ENCODE peak calls at places on chromosomes 4 and X, in five cellular contexts. One of them, this sample, is unnamed.
A peak's percentile ranks its signal among the peaks of the same experiment; 100 is the strongest.

GRCh38 chr4:53313510-53313909 is 52.4 kb downstream of the SCFD2 start:
- DNase-seq in activated CD4-positive, alpha-beta T cell treated with anti-CD3 and anti-CD28 coated beads, Interleukin-2, amount 50 U/mL, for 48 hours: no peak
- DNase-seq in endothelial cell: peak; percentile 5
- DNase-seq in putamen: peak; percentile 13
- DNase-seq in NT2/D1: peak; percentile 2
- DNase-seq in this sample: peak; percentile 37

GRCh38 chr4:17189322-17189721 is 290.9 kb upstream of the LDB2 start:
- DNase-seq in activated CD4-positive, alpha-beta T cell treated with anti-CD3 and anti-CD28 coated beads, Interleukin-2, amount 50 U/mL, for 48 hours: no peak
- DNase-seq in endothelial cell: no peak
- DNase-seq in putamen: no peak
- DNase-seq in NT2/D1: no peak
- DNase-seq in this sample: no peak

GRCh38 chr4:98466868-98467599 is 191.4 kb downstream of the TSPAN5 start:
- DNase-seq in activated CD4-positive, alpha-beta T cell treated with anti-CD3 and anti-CD28 coated beads, Interleukin-2, amount 50 U/mL, for 48 hours: no peak
- DNase-seq in endothelial cell: no peak
- DNase-seq in putamen: no peak
- DNase-seq in NT2/D1: no peak
- DNase-seq in this sample: no peak

GRCh38 chr4:98938386-98938785 is 9.5 kb upstream of the EIF4E start:
- DNase-seq in activated CD4-positive, alpha-beta T cell treated with anti-CD3 and anti-CD28 coated beads, Interleukin-2, amount 50 U/mL, for 48 hours: no peak
- DNase-seq in endothelial cell: no peak
- DNase-seq in putamen: no peak
- DNase-seq in NT2/D1: no peak
- DNase-seq in this sample: no peak

GRCh38 chrX:148459343-148459742 is 41.1 kb upstream of the AFF2 start:
- DNase-seq in activated CD4-positive, alpha-beta T cell treated with anti-CD3 and anti-CD28 coated beads, Interleukin-2, amount 50 U/mL, for 48 hours: no peak
- DNase-seq in endothelial cell: no peak
- DNase-seq in putamen: no peak
- DNase-seq in NT2/D1: no peak
- DNase-seq in this sample: no peak

GRCh38 chr4:31043382-31044062 is 323.4 kb downstream of the PCDH7 start:
- DNase-seq in activated CD4-positive, alpha-beta T cell treated with anti-CD3 and anti-CD28 coated beads, Interleukin-2, amount 50 U/mL, for 48 hours: no peak
- DNase-seq in endothelial cell: no peak
- DNase-seq in putamen: no peak
- DNase-seq in NT2/D1: peak; percentile 30
- DNase-seq in this sample: no peak

GRCh38 chrX:23373129-23373804 is 38.6 kb downstream of the PTCHD1 start:
- DNase-seq in activated CD4-positive, alpha-beta T cell treated with anti-CD3 and anti-CD28 coated beads, Interleukin-2, amount 50 U/mL, for 48 hours: no peak
- DNase-seq in endothelial cell: no peak
- DNase-seq in putamen: peak; percentile 45
- DNase-seq in NT2/D1: no peak
- DNase-seq in this sample: no peak

GRCh38 chrX:41692162-41692749 is 3.5 kb downstream of the GPR34 start:
- DNase-seq in activated CD4-positive, alpha-beta T cell treated with anti-CD3 and anti-CD28 coated beads, Interleukin-2, amount 50 U/mL, for 48 hours: no peak
- DNase-seq in endothelial cell: no peak
- DNase-seq in putamen: no peak
- DNase-seq in NT2/D1: no peak
- DNase-seq in this sample: no peak

GRCh38 chr4:20281453-20281852 is 29.7 kb downstream of the SLIT2 start:
- DNase-seq in activated CD4-positive, alpha-beta T cell treated with anti-CD3 and anti-CD28 coated beads, Interleukin-2, amount 50 U/mL, for 48 hours: no peak
- DNase-seq in endothelial cell: no peak
- DNase-seq in putamen: no peak
- DNase-seq in NT2/D1: peak; percentile 6
- DNase-seq in this sample: no peak

GRCh38 chr4:106208481-106209460 is 107.2 kb downstream of the TBCK start:
- DNase-seq in activated CD4-positive, alpha-beta T cell treated with anti-CD3 and anti-CD28 coated beads, Interleukin-2, amount 50 U/mL, for 48 hours: no peak
- DNase-seq in endothelial cell: no peak
- DNase-seq in putamen: no peak
- DNase-seq in NT2/D1: no peak
- DNase-seq in this sample: no peak

GRCh38 chr4:153142700-153143438 is 61.4 kb upstream of the TRIM2 start:
- DNase-seq in activated CD4-positive, alpha-beta T cell treated with anti-CD3 and anti-CD28 coated beads, Interleukin-2, amount 50 U/mL, for 48 hours: peak; percentile 65
- DNase-seq in endothelial cell: peak; percentile 65
- DNase-seq in putamen: peak; percentile 86
- DNase-seq in NT2/D1: no peak
- DNase-seq in this sample: peak; percentile 79

GRCh38 chr4:20538922-20539321 is 161.3 kb upstream of the PACRGL start:
- DNase-seq in activated CD4-positive, alpha-beta T cell treated with anti-CD3 and anti-CD28 coated beads, Interleukin-2, amount 50 U/mL, for 48 hours: no peak
- DNase-seq in endothelial cell: no peak
- DNase-seq in putamen: no peak
- DNase-seq in NT2/D1: no peak
- DNase-seq in this sample: no peak

GRCh38 chrX:133638285-133638684 is 223.0 kb upstream of the GPC4 start:
- DNase-seq in activated CD4-positive, alpha-beta T cell treated with anti-CD3 and anti-CD28 coated beads, Interleukin-2, amount 50 U/mL, for 48 hours: no peak
- DNase-seq in endothelial cell: no peak
- DNase-seq in putamen: no peak
- DNase-seq in NT2/D1: no peak
- DNase-seq in this sample: no peak

GRCh38 chr4:3365326-3365725 is 72.5 kb downstream of the RGS12 start:
- DNase-seq in activated CD4-positive, alpha-beta T cell treated with anti-CD3 and anti-CD28 coated beads, Interleukin-2, amount 50 U/mL, for 48 hours: no peak
- DNase-seq in endothelial cell: no peak
- DNase-seq in putamen: no peak
- DNase-seq in NT2/D1: no peak
- DNase-seq in this sample: no peak

GRCh38 chr4:175419120-175419774 is 392.8 kb downstream of the GPM6A start:
- DNase-seq in activated CD4-positive, alpha-beta T cell treated with anti-CD3 and anti-CD28 coated beads, Interleukin-2, amount 50 U/mL, for 48 hours: no peak
- DNase-seq in endothelial cell: no peak
- DNase-seq in putamen: no peak
- DNase-seq in NT2/D1: no peak
- DNase-seq in this sample: no peak

GRCh38 chr4:139857021-139857420 is 191.4 kb downstream of the MGST2 start:
- DNase-seq in activated CD4-positive, alpha-beta T cell treated with anti-CD3 and anti-CD28 coated beads, Interleukin-2, amount 50 U/mL, for 48 hours: no peak
- DNase-seq in endothelial cell: no peak
- DNase-seq in putamen: no peak
- DNase-seq in NT2/D1: no peak
- DNase-seq in this sample: no peak

GRCh38 chrX:80021611-80022010 is 7.1 kb downstream of the TBX22 start:
- DNase-seq in activated CD4-positive, alpha-beta T cell treated with anti-CD3 and anti-CD28 coated beads, Interleukin-2, amount 50 U/mL, for 48 hours: no peak
- DNase-seq in endothelial cell: no peak
- DNase-seq in putamen: no peak
- DNase-seq in NT2/D1: no peak
- DNase-seq in this sample: no peak

GRCh38 chrX:56761167-56761566 is 32.1 kb downstream of the NBDY start:
- DNase-seq in activated CD4-positive, alpha-beta T cell treated with anti-CD3 and anti-CD28 coated beads, Interleukin-2, amount 50 U/mL, for 48 hours: no peak
- DNase-seq in endothelial cell: no peak
- DNase-seq in putamen: no peak
- DNase-seq in NT2/D1: no peak
- DNase-seq in this sample: no peak

This sample was measured in midbrain.